ENCODE peak calls at places on chromosomes 7 and 10, in six cellular contexts. A, E, Q, Y, G and N are unnamed samples.

GRCh38 chr10:107264742-107265141 is 100.2 kb upstream of the SORCS1 start:
- DNase-seq in A (no peak), E (peak), Q (no peak), Y (no peak), G (no peak), N (no peak)

GRCh38 chr7:149725916-149726315 is 47.5 kb downstream of the ZNF467 start:
- DNase-seq in A (no peak), E (no peak), Q (no peak), Y (no peak), G (peak), N (no peak)

GRCh38 chr7:100157334-100158228 is 942 bp downstream of the TRAPPC14 start:
- DNase-seq in A (no peak), E (no peak), Q (no peak), Y (no peak), G (no peak), N (no peak)

GRCh38 chr10:132601567-132601966 is 64.0 kb downstream of the INPP5A start:
- DNase-seq in A (no peak), E (no peak), Q (no peak), Y (peak), G (no peak), N (no peak)

GRCh38 chr10:124896751-124897150 is 45.2 kb upstream of the ZRANB1 start:
- DNase-seq in A (no peak), E (no peak), Q (no peak), Y (no peak), G (no peak), N (no peak)

GRCh38 chr7:80641548-80641947 is 3.1 kb downstream of the CD36 start:
- DNase-seq in A (no peak), E (no peak), Q (no peak), Y (no peak), G (no peak), N (no peak)

GRCh38 chr7:46003896-46004875 is 83.1 kb upstream of the IGFBP3 start:
- DNase-seq in A (no peak), E (no peak), Q (no peak), Y (no peak), G (no peak), N (no peak)

GRCh38 chr10:11018830-11019692 is 1.4 kb downstream of the CELF2 start:
- DNase-seq in A (no peak), E (no peak), Q (no peak), Y (no peak), G (no peak), N (no peak)